ENCODE peak calls at places on chromosomes 3 and 15, in seven cellular contexts. B is tibial nerve, A is GM23248, F is PC-9, L is tibial artery, N is transverse colon, D is lung. U is an unnamed sample. For H3K36me3, the result is how much of the 10 kb centered on the place peaks cover.

GRCh38 chr15:87792250-87793030 is 464.1 kb downstream of the NTRK3 start:
- DNase-seq in B (no peak), A (no peak), F (no peak), L (no peak), N (no peak), D (no peak), U (no peak)

GRCh38 chr3:42829628-42830436 is 20.6 kb downstream of the ACKR2 start:
- DNase-seq in B (no peak), A (no peak), F (no peak), L (no peak), N (no peak), D (no peak), U (no peak)

GRCh38 chr3:168581718-168582332 is 486.1 kb upstream of the GOLIM4 start:
- DNase-seq in B (no peak), A (no peak), F (no peak), L (no peak), N (no peak), D (no peak), U (no peak)

GRCh38 chr3:169764164-169764452 is 752 bp downstream of the TERC start:
- DNase-seq in B (no peak), A (peak), F (no peak), L (no peak), N (no peak), D (peak), U (no peak)

GRCh38 chr3:18556001-18556408 is 130.9 kb upstream of the SATB1 start:
- DNase-seq in B (no peak), A (no peak), F (no peak), L (no peak), N (no peak), D (no peak), U (no peak)

GRCh38 chr3:113249601-113250000 is 38.2 kb downstream of the BOC start:
- DNase-seq in B (no peak), A (no peak), F (no peak), L (no peak), N (no peak), D (no peak), U (no peak)

GRCh38 chr3:31581660-31582059 is 48.9 kb downstream of the STT3B start:
- DNase-seq in B (no peak), A (peak), F (no peak), L (no peak), N (no peak), D (no peak), U (no peak)

GRCh38 chr15:42408178-42408577 is 48.9 kb downstream of the CAPN3 start:
- DNase-seq in B (no peak), A (no peak), F (no peak), L (no peak), N (no peak), D (no peak), U (no peak)

GRCh38 chr15:70473623-70474366 is 289.6 kb downstream of the UACA start:
- DNase-seq in B (no peak), A (peak), F (no peak), L (no peak), N (no peak), D (no peak), U (no peak)

GRCh38 chr15:90483640-90484039 is 46.1 kb upstream of the CRTC3 start:
- DNase-seq in B (no peak), A (no peak), F (no peak), L (no peak), N (no peak), D (no peak), U (no peak)

GRCh38 chr3:128429275-128429674 is 37.4 kb downstream of the DNAJB8 start:
- DNase-seq in B (no peak), A (no peak), F (no peak), L (no peak), N (no peak), D (no peak), U (no peak)

GRCh38 chr3:197029511-197030167 is at the start of gene MELTF:
- DNase-seq in B (no peak), A (peak), F (peak), L (no peak), N (peak), D (peak), U (no peak)

GRCh38 chr15:55764398-55764797 is 21.4 kb upstream of the PRTG start:
- DNase-seq in B (no peak), A (no peak), F (no peak), L (no peak), N (no peak), D (no peak), U (no peak)

GRCh38 chr3:126337980-126338651 is 19.1 kb downstream of the KLF15 start:
- DNase-seq in B (no peak), A (no peak), F (no peak), L (peak), N (no peak), D (no peak), U (no peak)

GRCh38 chr3:128702391-128702790 is 23.6 kb upstream of the RAB7A start:
- DNase-seq in B (no peak), A (peak), F (no peak), L (no peak), N (no peak), D (no peak), U (no peak)

GRCh38 chr15:89690276-89691218 is at the start of the genes PEX11A and WDR93:
- DNase-seq in B (no peak), A (peak), F (peak), L (peak), N (peak), D (peak), U (no peak)

GRCh38 chr15:70427531-70428120 is 329.9 kb upstream of the TLE3 start:
- DNase-seq in B (no peak), A (no peak), F (no peak), L (no peak), N (no peak), D (no peak), U (no peak)

GRCh38 chr3:43176666-43177065 is 70.8 kb upstream of the POMGNT2 start:
- DNase-seq in B (no peak), A (no peak), F (no peak), L (no peak), N (no peak), D (no peak), U (no peak)

GRCh38 chr3:42533161-42533897 is 30.9 kb downstream of the VIPR1 start:
- DNase-seq in B (no peak), A (no peak), F (no peak), L (no peak), N (no peak), D (no peak), U (no peak)

GRCh38 chr15:77775851-77776250 is 143.1 kb upstream of the LINGO1 start:
- DNase-seq in B (no peak), A (no peak), F (no peak), L (no peak), N (no peak), D (no peak), U (no peak)

GRCh38 chr3:50317303-50317702 is 5.2 kb downstream of the HYAL2 start:
- DNase-seq in B (no peak), A (no peak), F (peak), L (no peak), N (peak), D (peak), U (no peak)

GRCh38 chr3:33911525-33912322 is 113.3 kb downstream of the PDCD6IP start:
- DNase-seq in B (no peak), A (peak), F (no peak), L (no peak), N (no peak), D (no peak), U (peak)

GRCh38 chr3:195045481-195045880 is 225.5 kb downstream of the XXYLT1 start:
- DNase-seq in B (no peak), A (no peak), F (no peak), L (no peak), N (no peak), D (no peak), U (no peak)

GRCh38 chr3:185825639-185826481 is 1.0 kb upstream of the IGF2BP2 start:
- DNase-seq in B (no peak), A (peak), F (peak), L (no peak), N (peak), D (peak), U (no peak)

GRCh38 chr15:50281427-50281826 is 15.9 kb upstream of the HDC start:
- DNase-seq in B (no peak), A (no peak), F (no peak), L (no peak), N (no peak), D (no peak), U (no peak)

GRCh38 chr15:67828969-67829646 is 3.8 kb downstream of the SKOR1 start:
- DNase-seq in B (no peak), A (no peak), F (no peak), L (no peak), N (no peak), D (no peak), U (no peak)

GRCh38 chr3:190384241-190384863 is 3.6 kb upstream of the CLDN16 start:
- DNase-seq in B (no peak), A (peak), F (peak), L (no peak), N (peak), D (peak), U (no peak)

GRCh38 chr15:58398053-58398452 is 33.7 kb upstream of the LIPC start:
- DNase-seq in B (no peak), A (no peak), F (no peak), L (no peak), N (no peak), D (no peak), U (no peak)

GRCh38 chr3:10930641-10931040 is 61.9 kb upstream of the SLC6A1 start:
- DNase-seq in B (no peak), A (no peak), F (no peak), L (no peak), N (no peak), D (no peak), U (no peak)

GRCh38 chr15:44066211-44066827 is 128.8 kb downstream of the FRMD5 start:
- DNase-seq in B (no peak), A (peak), F (peak), L (no peak), N (peak), D (peak), U (no peak)

GRCh38 chr15:56736308-56736707 is 3.0 kb upstream of the ZNF280D start:
- DNase-seq in B (no peak), A (peak), F (no peak), L (no peak), N (no peak), D (no peak), U (peak)

GRCh38 chr15:38683382-38684242 is 119.0 kb upstream of the RASGRP1 start:
- DNase-seq in B (no peak), A (peak), F (peak), L (no peak), N (peak), D (peak), U (no peak)

GRCh38 chr15:71733122-71733521 is 77.2 kb upstream of the NR2E3 start:
- DNase-seq in B (no peak), A (no peak), F (no peak), L (no peak), N (no peak), D (no peak), U (no peak)

GRCh38 chr3:14131134-14131533 is 6.3 kb downstream of the TMEM43 start:
- DNase-seq in B (no peak), A (no peak), F (no peak), L (no peak), N (no peak), D (no peak), U (no peak)

GRCh38 chr3:33144433-33144832 is 30.6 kb downstream of the CRTAP start:
- DNase-seq in B (no peak), A (no peak), F (no peak), L (no peak), N (no peak), D (no peak), U (no peak)

GRCh38 chr15:69557340-69558137 is 104.9 kb downstream of the RPLP1 start:
- DNase-seq in B (no peak), A (peak), F (peak), L (peak), N (peak), D (peak), U (peak)

GRCh38 chr3:63993653-63994079 is 29.6 kb downstream of the PSMD6 start:
- DNase-seq in B (peak), A (peak), F (peak), L (peak), N (peak), D (peak), U (no peak)
- H3K36me3 ChIP-seq in B (half or more), A (half or more), F (under half), L (half or more), N (half or more), D (half or more), U (under half)

DNA sequence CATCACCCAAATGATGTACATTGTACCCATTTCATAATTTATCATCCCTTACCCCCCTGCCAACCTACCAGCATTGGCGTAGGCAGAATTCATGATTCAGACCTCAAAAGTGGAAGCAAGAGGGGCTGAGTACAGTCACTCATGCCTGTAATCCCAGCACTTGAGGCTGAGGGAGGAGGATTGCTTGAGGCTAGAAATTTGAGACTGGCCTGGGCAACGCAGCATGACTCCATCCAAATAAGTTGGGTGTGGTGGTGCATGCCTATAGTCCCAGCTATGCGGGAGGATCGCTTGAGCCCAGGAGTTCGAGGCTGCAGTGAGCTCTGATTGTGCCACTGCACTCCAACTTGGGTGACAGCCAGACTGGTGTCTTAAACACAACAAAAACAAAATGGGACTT is 10.4 kb downstream of the TTC14 start:
- DNase-seq in B (no peak), A (no peak), F (no peak), L (no peak), N (no peak), D (no peak), U (no peak)
- H3K36me3 ChIP-seq in B (half or more), A (half or more), F (under half), L (under half), N (under half), D (under half), U (under half)

GRCh38 chr15:64500695-64501395 is 40.5 kb downstream of the ZNF609 start:
- DNase-seq in B (no peak), A (no peak), F (no peak), L (no peak), N (no peak), D (no peak), U (no peak)

GRCh38 chr15:64503640-64504039 is 43.3 kb downstream of the ZNF609 start:
- DNase-seq in B (no peak), A (no peak), F (no peak), L (no peak), N (no peak), D (no peak), U (no peak)

GRCh38 chr15:64501396-64501716 is 41.0 kb downstream of the ZNF609 start:
- DNase-seq in B (no peak), A (no peak), F (no peak), L (no peak), N (no peak), D (no peak), U (no peak)

GRCh38 chr15:64503197-64503596 is 42.8 kb downstream of the ZNF609 start:
- DNase-seq in B (no peak), A (peak), F (no peak), L (no peak), N (no peak), D (no peak), U (no peak)

DNA sequence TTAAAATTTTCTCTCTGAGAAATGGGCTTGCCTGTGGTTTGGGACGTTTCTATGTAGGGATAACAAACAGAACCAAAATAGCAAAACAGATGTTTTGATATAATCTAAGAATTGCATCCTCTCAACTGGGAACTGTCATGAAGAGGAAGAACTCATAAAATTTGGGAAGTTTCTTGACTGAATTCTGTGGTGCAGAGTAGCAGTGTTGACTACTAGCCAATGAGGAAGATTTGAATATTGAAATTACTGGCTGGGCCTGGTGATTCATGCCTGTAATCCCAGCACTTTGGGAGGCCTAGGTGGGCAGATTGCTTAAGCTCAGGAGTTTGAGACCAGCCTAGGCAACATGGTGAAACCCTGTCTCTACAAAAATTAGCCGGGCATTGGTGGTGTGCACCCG is 42.2 kb downstream of the ZNF609 start:
- DNase-seq in B (no peak), A (peak), F (no peak), L (no peak), N (no peak), D (no peak), U (no peak)
- H3K36me3 ChIP-seq in B (under half), A (under half), F (under half), L (under half), N (under half), D (under half), U (under half)

DNA sequence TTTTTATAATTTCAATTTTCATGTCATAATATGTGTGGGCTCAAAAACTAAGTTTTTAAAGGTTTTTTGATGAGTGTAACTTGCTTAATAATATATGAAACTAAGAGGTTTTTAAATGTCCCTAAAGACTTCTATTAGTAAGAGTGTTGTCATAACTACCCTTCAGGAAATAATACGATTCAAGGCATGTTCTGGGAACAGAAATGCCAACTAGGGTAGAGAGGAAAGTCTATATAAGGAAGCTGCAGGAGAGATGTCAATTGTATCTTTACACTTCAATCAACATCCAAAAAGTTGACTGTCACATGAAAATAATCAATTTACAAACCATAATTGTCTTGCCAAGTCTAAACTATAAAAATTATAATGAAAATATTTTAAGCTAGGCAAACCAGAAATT is 76.3 kb downstream of the SMARCC1 start:
- DNase-seq in B (no peak), A (peak), F (no peak), L (no peak), N (no peak), D (no peak), U (no peak)
- H3K36me3 ChIP-seq in B (half or more), A (half or more), F (under half), L (half or more), N (under half), D (under half), U (under half)

GRCh38 chr15:75371486-75371885 is 3.1 kb upstream of the MAN2C1 start:
- DNase-seq in B (no peak), A (no peak), F (no peak), L (no peak), N (no peak), D (no peak), U (no peak)
- H3K36me3 ChIP-seq in B (half or more), A (under half), F (under half), L (under half), N (under half), D (under half), U (under half)

DNA sequence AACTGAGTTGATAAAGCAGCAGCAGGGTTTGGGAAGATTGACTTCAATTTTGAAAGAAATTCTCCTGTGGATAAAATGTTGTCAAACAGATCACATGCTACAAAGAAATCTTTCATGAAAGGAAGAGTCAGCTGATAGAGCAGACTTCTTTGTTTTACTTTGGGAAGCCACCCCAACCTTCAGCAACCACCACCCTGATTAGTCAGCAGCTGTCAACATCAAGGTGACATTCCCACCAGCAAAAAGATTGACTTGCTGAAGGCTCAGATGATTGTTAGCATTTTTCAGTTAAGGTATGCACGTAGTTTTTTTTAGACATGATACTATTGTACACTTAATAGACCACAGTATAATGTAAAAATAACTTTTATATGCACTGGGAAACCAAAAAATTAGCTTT is 87.6 kb upstream of the ACKR4 start:
- DNase-seq in B (no peak), A (no peak), F (no peak), L (no peak), N (no peak), D (no peak), U (no peak)
- H3K36me3 ChIP-seq in B (half or more), A (half or more), F (under half), L (half or more), N (half or more), D (under half), U (under half)